ENCODE peak calls at places on chromosomes 3 and 15, in nine cellular contexts. One of them, this sample, is unnamed.

GRCh38 chr3:128083980-128084674 is 31.9 kb downstream of the SEC61A1 start:
- DNase-seq in effector memory CD4-positive, alpha-beta T cell: no peak
- DNase-seq in fibroblast of lung: peak; percentile 74
- DNase-seq in mesendoderm: no peak
- DNase-seq in mammary epithelial cell: no peak
- DNase-seq in Panc1: no peak
- DNase-seq in right lobe of liver: no peak
- DNase-seq in colonic mucosa: no peak
- DNase-seq in naive thymus-derived CD4-positive, alpha-beta T cell: no peak
- DNase-seq in this sample: no peak

GRCh38 chr3:22263042-22263441 is 512.0 kb upstream of the ZNF385D start:
- DNase-seq in effector memory CD4-positive, alpha-beta T cell: no peak
- DNase-seq in fibroblast of lung: peak; percentile 75
- DNase-seq in mesendoderm: no peak
- DNase-seq in mammary epithelial cell: peak; percentile 59
- DNase-seq in Panc1: no peak
- DNase-seq in right lobe of liver: no peak
- DNase-seq in colonic mucosa: no peak
- DNase-seq in naive thymus-derived CD4-positive, alpha-beta T cell: no peak
- DNase-seq in this sample: no peak

GRCh38 chr15:23877502-23878412 is 190.7 kb upstream of the NDN start:
- DNase-seq in effector memory CD4-positive, alpha-beta T cell: no peak
- DNase-seq in fibroblast of lung: peak; percentile 14
- DNase-seq in mesendoderm: peak; percentile 77
- DNase-seq in mammary epithelial cell: no peak
- DNase-seq in Panc1: no peak
- DNase-seq in right lobe of liver: peak; percentile 46
- DNase-seq in colonic mucosa: peak; percentile 58
- DNase-seq in naive thymus-derived CD4-positive, alpha-beta T cell: no peak
- DNase-seq in this sample: peak; percentile 23

GRCh38 chr3:43171770-43172169 is 65.9 kb upstream of the POMGNT2 start:
- DNase-seq in effector memory CD4-positive, alpha-beta T cell: no peak
- DNase-seq in fibroblast of lung: peak; percentile 53
- DNase-seq in mesendoderm: no peak
- DNase-seq in mammary epithelial cell: no peak
- DNase-seq in Panc1: no peak
- DNase-seq in right lobe of liver: no peak
- DNase-seq in colonic mucosa: no peak
- DNase-seq in naive thymus-derived CD4-positive, alpha-beta T cell: no peak
- DNase-seq in this sample: no peak

GRCh38 chr3:135927170-135927569 is 38.4 kb upstream of the PPP2R3A start:
- DNase-seq in effector memory CD4-positive, alpha-beta T cell: no peak
- DNase-seq in fibroblast of lung: no peak
- DNase-seq in mesendoderm: no peak
- DNase-seq in mammary epithelial cell: peak; percentile 94
- DNase-seq in Panc1: no peak
- DNase-seq in right lobe of liver: no peak
- DNase-seq in colonic mucosa: no peak
- DNase-seq in naive thymus-derived CD4-positive, alpha-beta T cell: no peak
- DNase-seq in this sample: no peak

GRCh38 chr3:150168694-150169093 is 198.0 kb upstream of the PFN2 start:
- DNase-seq in effector memory CD4-positive, alpha-beta T cell: no peak
- DNase-seq in fibroblast of lung: peak; percentile 40
- DNase-seq in mesendoderm: no peak
- DNase-seq in mammary epithelial cell: no peak
- DNase-seq in Panc1: no peak
- DNase-seq in right lobe of liver: peak; percentile 23
- DNase-seq in colonic mucosa: no peak
- DNase-seq in naive thymus-derived CD4-positive, alpha-beta T cell: no peak
- DNase-seq in this sample: no peak

GRCh38 chr3:140358696-140359095 is 319.2 kb upstream of the TRIM42 start:
- DNase-seq in effector memory CD4-positive, alpha-beta T cell: no peak
- DNase-seq in fibroblast of lung: no peak
- DNase-seq in mesendoderm: no peak
- DNase-seq in mammary epithelial cell: no peak
- DNase-seq in Panc1: no peak
- DNase-seq in right lobe of liver: no peak
- DNase-seq in colonic mucosa: no peak
- DNase-seq in naive thymus-derived CD4-positive, alpha-beta T cell: no peak
- DNase-seq in this sample: no peak

GRCh38 chr3:117700573-117701360 is 991.2 kb downstream of the TUSC7 start:
- DNase-seq in effector memory CD4-positive, alpha-beta T cell: no peak
- DNase-seq in fibroblast of lung: peak; percentile 30
- DNase-seq in mesendoderm: no peak
- DNase-seq in mammary epithelial cell: no peak
- DNase-seq in Panc1: no peak
- DNase-seq in right lobe of liver: no peak
- DNase-seq in colonic mucosa: no peak
- DNase-seq in naive thymus-derived CD4-positive, alpha-beta T cell: no peak
- DNase-seq in this sample: no peak

DNA sequence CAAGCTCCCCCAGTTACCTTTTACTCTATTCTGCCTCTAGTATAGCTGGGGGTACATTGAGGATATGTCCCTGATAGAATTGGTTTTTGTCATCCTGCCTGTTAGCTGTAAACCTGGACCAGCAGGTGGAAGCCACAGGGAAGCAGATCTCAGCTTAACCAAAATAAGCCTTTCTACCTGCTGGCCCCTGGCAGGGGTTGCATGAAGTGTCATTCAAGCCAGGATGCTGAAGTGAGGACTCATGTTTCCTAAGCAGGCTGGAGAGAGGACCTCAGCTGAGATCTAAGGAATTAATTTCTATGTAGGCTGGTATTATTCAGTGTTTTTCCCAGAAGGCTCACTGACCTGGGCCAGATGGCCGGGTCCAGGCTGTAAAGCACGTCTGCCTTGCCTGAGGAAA is 128.9 kb downstream of the MEGF11 start:
- DNase-seq in effector memory CD4-positive, alpha-beta T cell: no peak
- DNase-seq in fibroblast of lung: no peak
- DNase-seq in mesendoderm: no peak
- DNase-seq in mammary epithelial cell: no peak
- DNase-seq in Panc1: no peak
- DNase-seq in right lobe of liver: no peak
- DNase-seq in colonic mucosa: no peak
- DNase-seq in naive thymus-derived CD4-positive, alpha-beta T cell: no peak
- DNase-seq in this sample: no peak
- H3K36me3 ChIP-seq in effector memory CD4-positive, alpha-beta T cell: no peaks in the 10 kb centered on the region
- H3K36me3 ChIP-seq in fibroblast of lung: no peaks in the 10 kb centered on the region
- H3K36me3 ChIP-seq in mesendoderm: no peaks in the 10 kb centered on the region
- H3K36me3 ChIP-seq in mammary epithelial cell: no peaks in the 10 kb centered on the region
- H3K36me3 ChIP-seq in Panc1: no peaks in the 10 kb centered on the region
- H3K36me3 ChIP-seq in right lobe of liver: no peaks in the 10 kb centered on the region
- H3K36me3 ChIP-seq in colonic mucosa: no peaks in the 10 kb centered on the region
- H3K36me3 ChIP-seq in naive thymus-derived CD4-positive, alpha-beta T cell: no peaks in the 10 kb centered on the region
- H3K36me3 ChIP-seq in this sample: no peaks in the 10 kb centered on the region

GRCh38 chr3:52196977-52197376 is 983 bp upstream of the ALAS1 start:
- DNase-seq in effector memory CD4-positive, alpha-beta T cell: no peak
- DNase-seq in fibroblast of lung: no peak
- DNase-seq in mesendoderm: no peak
- DNase-seq in mammary epithelial cell: no peak
- DNase-seq in Panc1: no peak
- DNase-seq in right lobe of liver: no peak
- DNase-seq in colonic mucosa: peak; percentile 88
- DNase-seq in naive thymus-derived CD4-positive, alpha-beta T cell: no peak
- DNase-seq in this sample: no peak
- H3K4me1 ChIP-seq in effector memory CD4-positive, alpha-beta T cell: peaks cover 24% of the 10 kb centered on the region
- H3K4me1 ChIP-seq in fibroblast of lung: peaks cover 35% of the 10 kb centered on the region
- H3K4me1 ChIP-seq in mesendoderm: no peaks in the 10 kb centered on the region
- H3K4me1 ChIP-seq in mammary epithelial cell: peaks cover 32% of the 10 kb centered on the region
- H3K4me1 ChIP-seq in Panc1: peaks cover 14% of the 10 kb centered on the region
- H3K4me1 ChIP-seq in right lobe of liver: peaks cover 13% of the 10 kb centered on the region
- H3K4me1 ChIP-seq in colonic mucosa: peaks cover 19% of the 10 kb centered on the region
- H3K4me1 ChIP-seq in naive thymus-derived CD4-positive, alpha-beta T cell: peaks cover 30% of the 10 kb centered on the region
- H3K4me1 ChIP-seq in this sample: peaks cover 28% of the 10 kb centered on the region

GRCh38 chr15:42267286-42267685 is 5.7 kb upstream of the GANC start:
- DNase-seq in effector memory CD4-positive, alpha-beta T cell: no peak
- DNase-seq in fibroblast of lung: peak; percentile 26
- DNase-seq in mesendoderm: no peak
- DNase-seq in mammary epithelial cell: no peak
- DNase-seq in Panc1: no peak
- DNase-seq in right lobe of liver: no peak
- DNase-seq in colonic mucosa: no peak
- DNase-seq in naive thymus-derived CD4-positive, alpha-beta T cell: no peak
- DNase-seq in this sample: no peak
- H3K36me3 ChIP-seq in effector memory CD4-positive, alpha-beta T cell: peaks cover 49% of the 10 kb centered on the region
- H3K36me3 ChIP-seq in fibroblast of lung: peaks cover 9% of the 10 kb centered on the region
- H3K36me3 ChIP-seq in mesendoderm: no peaks in the 10 kb centered on the region
- H3K36me3 ChIP-seq in mammary epithelial cell: peaks cover 30% of the 10 kb centered on the region
- H3K36me3 ChIP-seq in Panc1: peaks cover 28% of the 10 kb centered on the region
- H3K36me3 ChIP-seq in right lobe of liver: peaks cover 48% of the 10 kb centered on the region
- H3K36me3 ChIP-seq in colonic mucosa: peaks cover 14% of the 10 kb centered on the region
- H3K36me3 ChIP-seq in naive thymus-derived CD4-positive, alpha-beta T cell: peaks cover 47% of the 10 kb centered on the region
- H3K36me3 ChIP-seq in this sample: peaks cover 62% of the 10 kb centered on the region

GRCh38 chr3:112375117-112375516 is 42.2 kb downstream of the CD200 start:
- DNase-seq in effector memory CD4-positive, alpha-beta T cell: no peak
- DNase-seq in fibroblast of lung: no peak
- DNase-seq in mesendoderm: no peak
- DNase-seq in mammary epithelial cell: no peak
- DNase-seq in Panc1: no peak
- DNase-seq in right lobe of liver: no peak
- DNase-seq in colonic mucosa: no peak
- DNase-seq in naive thymus-derived CD4-positive, alpha-beta T cell: no peak
- DNase-seq in this sample: no peak
- H3K4me1 ChIP-seq in effector memory CD4-positive, alpha-beta T cell: no peaks in the 10 kb centered on the region
- H3K4me1 ChIP-seq in fibroblast of lung: no peaks in the 10 kb centered on the region
- H3K4me1 ChIP-seq in mesendoderm: no peaks in the 10 kb centered on the region
- H3K4me1 ChIP-seq in mammary epithelial cell: peaks cover 28% of the 10 kb centered on the region
- H3K4me1 ChIP-seq in Panc1: no peaks in the 10 kb centered on the region
- H3K4me1 ChIP-seq in right lobe of liver: no peaks in the 10 kb centered on the region
- H3K4me1 ChIP-seq in colonic mucosa: no peaks in the 10 kb centered on the region
- H3K4me1 ChIP-seq in naive thymus-derived CD4-positive, alpha-beta T cell: peaks cover 5% of the 10 kb centered on the region
- H3K4me1 ChIP-seq in this sample: no peaks in the 10 kb centered on the region